ENCODE peak calls at places on chromosomes 3 and 15, in five cellular contexts. V is SK-N-SH, B is HepG2, N is H1, C is K562. A is an unnamed sample.
A peak's percentile ranks its signal among the peaks of the same experiment; 100 is the strongest.

GRCh38 chr3:155701882-155702465 is 42.9 kb downstream of the PLCH1 start:
- DNase-seq in C (peak; percentile 34), N (no peak), V (peak; percentile 43), B (peak; percentile 62), A (no peak)

GRCh38 chr15:77568014-77568959 is 64.4 kb downstream of the LINGO1 start:
- DNase-seq in B (peak; percentile 12), C (no peak), N (no peak), V (peak; percentile 68), A (no peak)

GRCh38 chr3:148173836-148174235 is 523.9 kb upstream of the AGTR1 start:
- DNase-seq in B (no peak), V (no peak), N (no peak), C (no peak), A (no peak)

GRCh38 chr15:69976366-69976994 is 121.2 kb downstream of the TLE3 start:
- DNase-seq in N (no peak), V (no peak), C (peak; percentile 40), B (peak; percentile 21), A (no peak)

GRCh38 chr3:193851941-193852674 is 259.1 kb downstream of the OPA1 start:
- DNase-seq in N (no peak), C (no peak), B (no peak), V (no peak), A (no peak)

GRCh38 chr3:28139967-28140634 is 101.3 kb upstream of the CMC1 start:
- DNase-seq in V (no peak), N (no peak), B (peak; percentile 73), C (no peak), A (no peak)

GRCh38 chr3:49556500-49557275 is 2.4 kb downstream of the BSN start:
- DNase-seq in N (no peak), C (peak; percentile 43), B (no peak), V (no peak), A (no peak)

GRCh38 chr15:40238481-40238926 is 359 bp upstream of the PAK6 start:
- DNase-seq in N (no peak), B (no peak), C (peak; percentile 20), V (peak; percentile 60), A (no peak)

GRCh38 chr3:156445117-156445968 is 109.6 kb downstream of the SSR3 start:
- DNase-seq in C (no peak), B (no peak), V (no peak), N (no peak), A (no peak)

GRCh38 chr15:81184188-81184587 is 12.5 kb upstream of the IL16 start:
- DNase-seq in C (no peak), B (no peak), V (no peak), N (no peak), A (no peak)

GRCh38 chr3:197125601-197126000 is 96.0 kb upstream of the MELTF start:
- DNase-seq in V (no peak), N (no peak), C (no peak), B (no peak), A (no peak)
- TF ChIP-seq TAF1 in V (no peak), N (no peak), C (no peak), B (no peak), A (no peak)

GRCh38 chr15:95561463-95561862 is 769.0 kb upstream of the NR2F2 start:
- DNase-seq in C (no peak), V (no peak), N (no peak), B (no peak), A (no peak)

GRCh38 chr15:95558916-95559315 is 771.6 kb upstream of the NR2F2 start:
- DNase-seq in V (no peak), C (no peak), N (no peak), B (no peak), A (no peak)

GRCh38 chr15:95558131-95558530 is 772.4 kb upstream of the NR2F2 start:
- DNase-seq in V (no peak), C (no peak), B (no peak), N (no peak), A (no peak)

GRCh38 chr15:95557226-95558046 is 773.1 kb upstream of the NR2F2 start:
- DNase-seq in B (peak; percentile 1), N (no peak), C (peak; percentile 64), V (no peak), A (no peak)

GRCh38 chr15:95559875-95560394 is 770.6 kb upstream of the NR2F2 start:
- DNase-seq in N (no peak), C (peak; percentile 42), V (no peak), B (no peak), A (no peak)
- TF ChIP-seq TAF1 in N (no peak), C (no peak), V (no peak), B (no peak), A (no peak)

GRCh38 chr3:15263120-15263519 is 57.1 kb downstream of the CAPN7 start:
- DNase-seq in N (no peak), C (no peak), V (no peak), B (no peak), A (no peak)
- TF ChIP-seq TAF1 in N (no peak), C (no peak), V (no peak), B (no peak), A (no peak)

DNA sequence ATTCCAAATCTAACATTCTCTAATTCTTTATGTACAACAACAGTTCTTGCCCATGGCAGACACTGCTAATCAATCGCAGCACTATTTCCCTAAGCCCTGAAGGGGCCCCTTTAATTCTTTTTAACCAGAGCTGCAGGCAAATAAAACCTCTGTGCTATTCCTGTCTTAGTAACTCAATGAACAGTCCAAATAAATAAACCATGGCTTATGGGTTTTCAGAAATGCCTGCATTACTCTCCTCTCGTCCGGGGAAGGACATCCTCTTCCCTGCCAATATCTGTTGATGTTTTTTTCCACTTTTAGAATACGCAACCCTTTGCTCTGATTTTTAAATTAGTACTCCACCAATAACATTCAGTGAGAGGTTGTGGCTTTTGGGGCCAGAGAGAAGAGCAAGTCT is 35.1 kb upstream of the PRICKLE2 start:
- DNase-seq in N (no peak), V (no peak), B (no peak), C (no peak), A (no peak)
- TF ChIP-seq TAF1 in N (no peak), V (no peak), B (no peak), C (no peak), A (no peak)

DNA sequence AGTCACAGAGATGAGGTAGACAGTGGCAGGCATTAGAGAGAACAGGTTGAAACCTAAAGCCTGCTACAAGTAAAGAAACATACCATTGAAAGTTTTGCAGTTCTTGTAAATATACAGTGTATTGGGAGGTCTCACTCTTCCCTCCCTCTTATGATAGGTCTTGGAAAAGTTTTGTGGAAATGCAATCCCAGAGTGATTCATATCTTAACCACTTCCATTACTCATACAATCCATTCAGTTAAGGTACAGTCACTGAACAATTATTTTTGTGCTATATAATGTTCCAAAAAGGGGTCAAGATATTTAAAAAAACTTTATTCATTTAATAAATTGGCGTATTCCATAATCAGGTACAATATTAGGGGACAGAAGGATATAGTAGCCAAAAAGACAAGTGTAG is 737.7 kb upstream of the ALCAM start:
- DNase-seq in C (no peak), B (no peak), V (no peak), N (no peak), A (no peak)
- TF ChIP-seq TAF1 in C (no peak), B (no peak), V (no peak), N (no peak), A (no peak)

GRCh38 chr3:10524799-10525301 is 19.5 kb upstream of the ATP2B2 start:
- DNase-seq in B (no peak), C (no peak), V (no peak), N (no peak), A (no peak)
- TF ChIP-seq TAF1 in B (no peak), C (no peak), V (no peak), N (no peak), A (no peak)